ENCODE peak calls at places on chromosomes 6 and 20, in five cellular contexts. One of them, this sample, is unnamed.

GRCh38 chr6:160837146-160837545 is 135.1 kb downstream of the PLG start:
- DNase-seq in NT2/D1: no peak
- DNase-seq in GM12878: no peak
- DNase-seq in HepG2: no peak
- DNase-seq in H1: no peak
- DNase-seq in this sample: no peak

GRCh38 chr6:72580281-72580940 is 41.5 kb upstream of the KCNQ5 start:
- DNase-seq in NT2/D1: no peak
- DNase-seq in HepG2: peak
- DNase-seq in H1: peak
- DNase-seq in GM12878: no peak
- DNase-seq in this sample: peak

GRCh38 chr6:119348308-119349040 is 1.1 kb downstream of the MAN1A1 start:
- DNase-seq in GM12878: no peak
- DNase-seq in NT2/D1: no peak
- DNase-seq in H1: no peak
- DNase-seq in HepG2: peak
- DNase-seq in this sample: peak

GRCh38 chr6:144485531-144485930 is 200.4 kb downstream of the UTRN start:
- DNase-seq in GM12878: no peak
- DNase-seq in H1: no peak
- DNase-seq in NT2/D1: no peak
- DNase-seq in HepG2: no peak
- DNase-seq in this sample: no peak

GRCh38 chr6:104531591-104531990 is 328.1 kb downstream of the HACE1 start:
- DNase-seq in NT2/D1: no peak
- DNase-seq in GM12878: no peak
- DNase-seq in HepG2: no peak
- DNase-seq in H1: no peak
- DNase-seq in this sample: no peak

GRCh38 chr6:83270971-83271714 is 78.0 kb downstream of the RWDD2A start:
- DNase-seq in GM12878: no peak
- DNase-seq in H1: no peak
- DNase-seq in NT2/D1: no peak
- DNase-seq in HepG2: no peak
- DNase-seq in this sample: no peak

GRCh38 chr6:107538856-107539387 is 49.0 kb downstream of the SOBP start:
- DNase-seq in H1: no peak
- DNase-seq in NT2/D1: no peak
- DNase-seq in HepG2: no peak
- DNase-seq in GM12878: no peak
- DNase-seq in this sample: no peak

GRCh38 chr20:40081653-40082052 is 607.4 kb downstream of the MAFB start:
- DNase-seq in H1: no peak
- DNase-seq in NT2/D1: no peak
- DNase-seq in GM12878: no peak
- DNase-seq in HepG2: no peak
- DNase-seq in this sample: no peak

GRCh38 chr6:108874470-108875160 is 26.4 kb downstream of the ARMC2 start:
- DNase-seq in NT2/D1: no peak
- DNase-seq in GM12878: peak
- DNase-seq in HepG2: no peak
- DNase-seq in H1: no peak
- DNase-seq in this sample: no peak

GRCh38 chr20:50514750-50515149 is 4.6 kb downstream of the PTPN1 start:
- DNase-seq in H1: no peak
- DNase-seq in HepG2: no peak
- DNase-seq in NT2/D1: no peak
- DNase-seq in GM12878: peak
- DNase-seq in this sample: no peak

GRCh38 chr20:57620274-57620990 is at the start of gene ZBP1:
- DNase-seq in HepG2: no peak
- DNase-seq in GM12878: peak
- DNase-seq in NT2/D1: no peak
- DNase-seq in H1: no peak
- DNase-seq in this sample: no peak

GRCh38 chr20:39067526-39068216 is 105.5 kb downstream of the DHX35 start:
- DNase-seq in GM12878: no peak
- DNase-seq in HepG2: no peak
- DNase-seq in H1: no peak
- DNase-seq in NT2/D1: no peak
- DNase-seq in this sample: no peak

GRCh38 chr20:47618479-47618878 is 116.8 kb downstream of the NCOA3 start:
- DNase-seq in HepG2: no peak
- DNase-seq in NT2/D1: no peak
- DNase-seq in H1: no peak
- DNase-seq in GM12878: no peak
- DNase-seq in this sample: no peak

GRCh38 chr6:6696867-6697531 is 108.5 kb downstream of the LY86 start:
- DNase-seq in H1: peak
- DNase-seq in GM12878: no peak
- DNase-seq in HepG2: peak
- DNase-seq in NT2/D1: peak
- DNase-seq in this sample: peak

GRCh38 chr6:7730411-7730810 is 4.5 kb downstream of the BMP6 start:
- DNase-seq in NT2/D1: no peak
- DNase-seq in GM12878: no peak
- DNase-seq in H1: no peak
- DNase-seq in HepG2: no peak
- DNase-seq in this sample: no peak

GRCh38 chr20:59010995-59011873 is 4.2 kb upstream of the CTSZ start:
- DNase-seq in GM12878: no peak
- DNase-seq in HepG2: peak
- DNase-seq in H1: no peak
- DNase-seq in NT2/D1: no peak
- DNase-seq in this sample: no peak

GRCh38 chr6:103273048-103273447 is 1586.7 kb downstream of the HACE1 start:
- DNase-seq in NT2/D1: no peak
- DNase-seq in HepG2: peak
- DNase-seq in GM12878: no peak
- DNase-seq in H1: no peak
- DNase-seq in this sample: peak

GRCh38 chr6:13076575-13076974 is 251.8 kb downstream of the TBC1D7 start:
- DNase-seq in GM12878: no peak
- DNase-seq in HepG2: no peak
- DNase-seq in H1: no peak
- DNase-seq in NT2/D1: no peak
- DNase-seq in this sample: no peak

GRCh38 chr6:7052441-7052936 is 55.3 kb upstream of the RREB1 start:
- DNase-seq in NT2/D1: no peak
- DNase-seq in HepG2: no peak
- DNase-seq in H1: no peak
- DNase-seq in GM12878: no peak
- DNase-seq in this sample: peak

DNA sequence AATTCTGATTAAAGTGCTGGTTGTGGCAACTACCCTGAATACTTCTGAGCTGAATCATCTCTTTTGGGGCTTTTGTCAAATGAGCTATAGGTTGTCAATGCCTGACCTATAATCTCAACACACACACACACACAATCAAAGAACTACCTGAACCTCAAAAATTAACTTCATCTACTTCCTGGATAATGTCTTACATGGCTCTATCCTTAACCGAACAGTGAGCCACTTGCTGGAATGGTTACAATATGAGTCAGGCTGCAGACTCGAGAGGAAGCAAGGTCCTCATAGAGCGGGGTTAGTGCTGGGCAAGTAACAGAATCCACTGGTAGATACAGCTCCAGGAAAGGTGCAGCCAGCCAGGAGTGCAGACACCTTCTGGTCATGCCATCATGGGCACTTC is 70.6 kb upstream of the DST start:
- DNase-seq in NT2/D1: no peak
- DNase-seq in HepG2: peak
- DNase-seq in H1: no peak
- DNase-seq in GM12878: no peak
- DNase-seq in this sample: no peak
- TF ChIP-seq SUZ12 in NT2/D1: no peak
- TF ChIP-seq SUZ12 in HepG2: no peak
- TF ChIP-seq SUZ12 in H1: no peak
- TF ChIP-seq SUZ12 in GM12878: no peak
- TF ChIP-seq SUZ12 in this sample: no peak

GRCh38 chr6:42140756-42141602 is 1.4 kb downstream of the C6orf132 start:
- DNase-seq in GM12878: no peak
- DNase-seq in NT2/D1: no peak
- DNase-seq in HepG2: no peak
- DNase-seq in H1: no peak
- DNase-seq in this sample: no peak
- TF ChIP-seq SUZ12 in GM12878: no peak
- TF ChIP-seq SUZ12 in NT2/D1: no peak
- TF ChIP-seq SUZ12 in HepG2: no peak
- TF ChIP-seq SUZ12 in H1: no peak
- TF ChIP-seq SUZ12 in this sample: no peak

GRCh38 chr20:63132131-63132714 is 83.7 kb downstream of the YTHDF1 start:
- DNase-seq in H1: no peak
- DNase-seq in GM12878: no peak
- DNase-seq in NT2/D1: no peak
- DNase-seq in HepG2: no peak
- DNase-seq in this sample: no peak
- TF ChIP-seq SUZ12 in H1: no peak
- TF ChIP-seq SUZ12 in GM12878: no peak
- TF ChIP-seq SUZ12 in NT2/D1: no peak
- TF ChIP-seq SUZ12 in HepG2: no peak
- TF ChIP-seq SUZ12 in this sample: no peak

GRCh38 chr20:23116301-23117089 is 30.4 kb upstream of the CD93 start:
- DNase-seq in HepG2: peak
- DNase-seq in H1: no peak
- DNase-seq in NT2/D1: no peak
- DNase-seq in GM12878: no peak
- DNase-seq in this sample: no peak
- TF ChIP-seq SUZ12 in HepG2: no peak
- TF ChIP-seq SUZ12 in H1: no peak
- TF ChIP-seq SUZ12 in NT2/D1: no peak
- TF ChIP-seq SUZ12 in GM12878: no peak
- TF ChIP-seq SUZ12 in this sample: no peak

GRCh38 chr6:29651413-29652197 is 5.3 kb upstream of the MOG start:
- DNase-seq in GM12878: no peak
- DNase-seq in HepG2: peak
- DNase-seq in NT2/D1: no peak
- DNase-seq in H1: no peak
- DNase-seq in this sample: peak
- TF ChIP-seq SUZ12 in GM12878: no peak
- TF ChIP-seq SUZ12 in HepG2: no peak
- TF ChIP-seq SUZ12 in NT2/D1: no peak
- TF ChIP-seq SUZ12 in H1: no peak
- TF ChIP-seq SUZ12 in this sample: no peak

DNA sequence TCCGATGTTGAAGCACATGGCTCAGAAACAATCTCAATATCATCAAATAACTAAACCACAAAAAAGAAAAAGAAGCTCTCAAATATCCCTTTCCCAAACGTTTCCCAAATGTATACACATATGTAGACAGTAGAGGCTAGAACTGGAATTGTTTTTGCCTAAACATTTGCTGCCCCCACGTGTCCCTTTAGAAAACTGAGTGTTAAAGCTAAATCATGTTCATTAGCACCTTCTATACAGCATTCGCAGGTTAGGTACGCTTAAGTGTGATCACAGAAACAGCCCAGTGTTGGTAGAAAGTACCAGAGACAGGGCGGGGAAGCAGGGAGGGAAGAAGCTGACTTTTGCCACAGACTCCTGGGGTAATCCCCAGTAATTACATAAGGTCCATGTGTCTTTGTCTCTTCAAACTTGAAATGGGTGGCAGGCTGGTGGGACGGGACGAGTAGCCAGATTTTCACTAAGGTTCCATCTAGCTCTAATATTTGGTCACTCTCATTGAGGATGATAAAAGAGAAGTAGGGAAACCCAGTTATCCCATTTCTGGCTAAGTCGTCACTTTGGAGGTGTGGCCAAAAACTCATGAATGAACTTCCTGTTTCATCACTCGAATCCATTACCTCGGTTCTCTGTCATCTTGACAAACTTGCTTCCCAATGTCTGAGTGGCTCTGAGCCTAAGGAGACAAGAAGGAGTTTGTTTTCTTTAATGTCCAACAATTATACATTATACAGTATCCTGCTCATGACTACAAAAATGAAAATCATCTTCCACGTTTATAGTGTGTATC is 15.0 kb upstream of the TFAP2A start:
- DNase-seq in GM12878: peak
- DNase-seq in NT2/D1: no peak
- DNase-seq in H1: no peak
- DNase-seq in HepG2: peak
- DNase-seq in this sample: no peak
- TF ChIP-seq SUZ12 in GM12878: no peak
- TF ChIP-seq SUZ12 in NT2/D1: no peak
- TF ChIP-seq SUZ12 in H1: no peak
- TF ChIP-seq SUZ12 in HepG2: no peak
- TF ChIP-seq SUZ12 in this sample: no peak

GRCh38 chr6:84752118-84752850 is 12.1 kb downstream of the TBX18 start:
- DNase-seq in NT2/D1: no peak
- DNase-seq in HepG2: no peak
- DNase-seq in H1: no peak
- DNase-seq in GM12878: no peak
- DNase-seq in this sample: no peak
- TF ChIP-seq SUZ12 in NT2/D1: no peak
- TF ChIP-seq SUZ12 in HepG2: no peak
- TF ChIP-seq SUZ12 in H1: no peak
- TF ChIP-seq SUZ12 in GM12878: no peak
- TF ChIP-seq SUZ12 in this sample: no peak

DNA sequence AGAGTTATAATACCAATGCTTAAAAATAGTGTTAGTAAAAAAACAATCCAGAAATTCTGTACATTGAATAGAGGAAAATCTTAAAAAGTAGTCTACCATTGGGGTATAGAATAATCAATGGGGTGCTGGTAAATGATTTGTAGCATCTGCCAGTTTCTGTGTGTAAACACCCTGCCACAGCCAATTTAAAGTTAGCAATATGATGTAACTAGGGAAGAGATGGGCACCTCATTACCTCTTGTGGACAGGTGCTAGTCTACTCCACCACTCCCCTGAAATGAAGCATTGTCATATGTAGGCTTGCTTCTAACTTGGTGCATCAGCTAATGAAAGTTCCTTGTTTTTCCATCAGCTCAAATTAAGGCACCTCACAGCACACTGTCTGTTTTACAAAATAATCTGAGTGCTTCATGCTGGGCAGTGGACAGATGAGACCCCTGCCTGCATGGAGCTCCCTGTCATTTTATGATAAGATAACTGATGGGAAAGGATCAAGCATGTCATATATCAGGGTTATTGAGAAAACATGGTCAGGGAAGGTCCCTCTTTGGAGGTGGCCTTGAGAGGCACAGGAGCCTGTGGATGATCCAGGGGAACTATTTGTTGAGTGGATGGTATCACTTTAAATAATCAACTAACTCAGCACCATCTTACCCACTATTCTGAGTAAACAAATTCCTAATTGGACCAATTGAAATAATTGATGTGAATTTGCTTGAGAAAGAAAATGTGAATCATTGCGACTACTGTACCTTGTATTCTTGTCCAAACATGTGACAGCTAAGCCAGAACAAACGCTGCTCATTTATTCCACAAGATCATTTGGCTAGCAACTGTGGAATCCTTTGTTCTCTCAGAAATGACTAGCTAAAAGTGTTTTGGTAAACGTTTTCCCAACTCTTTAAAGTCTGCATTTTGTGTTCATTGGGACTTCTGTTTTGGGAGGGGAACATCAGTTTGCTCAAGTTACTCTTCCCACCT is 45.9 kb upstream of the CSE1L start:
- DNase-seq in GM12878: no peak
- DNase-seq in NT2/D1: no peak
- DNase-seq in H1: no peak
- DNase-seq in HepG2: peak
- DNase-seq in this sample: no peak
- TF ChIP-seq SUZ12 in GM12878: no peak
- TF ChIP-seq SUZ12 in NT2/D1: no peak
- TF ChIP-seq SUZ12 in H1: no peak
- TF ChIP-seq SUZ12 in HepG2: no peak
- TF ChIP-seq SUZ12 in this sample: no peak